ENCODE peak calls at places on chromosome 17, in four cellular contexts. K is stimulated activated CD4-positive, alpha-beta T cell treated with anti-CD3 and anti-CD28 coated beads, Interleukin-2, amount 100 ng/mL, for 24 hours; H is neural crest cell; I is retina. P is an unnamed sample.

GRCh38 chr17:7307686-7308624 is 527 bp downstream of the EIF5A start:
- DNase-seq in K (peak), H (peak), I (no peak), P (no peak)

GRCh38 chr17:71550675-71551074 is 570.1 kb upstream of the SOX9 start:
- DNase-seq in K (no peak), H (no peak), I (no peak), P (no peak)

GRCh38 chr17:15510361-15510760 is 42.9 kb upstream of the CDRT4 start:
- DNase-seq in K (no peak), H (no peak), I (no peak), P (peak)

GRCh38 chr17:37066322-37066905 is 117.7 kb downstream of the AATF start:
- DNase-seq in K (no peak), H (no peak), I (no peak), P (no peak)

GRCh38 chr17:46764335-46764708 is 54.2 kb downstream of the WNT3 start:
- DNase-seq in K (no peak), H (no peak), I (no peak), P (no peak)

GRCh38 chr17:38731526-38732294 is 1.6 kb downstream of the CISD3 start:
- DNase-seq in K (no peak), H (no peak), I (no peak), P (no peak)

GRCh38 chr17:37742762-37743611 is 1.9 kb downstream of the HNF1B start:
- DNase-seq in K (peak), H (no peak), I (peak), P (no peak)

GRCh38 chr17:61279476-61280145 is 120.0 kb upstream of the TBX2 start:
- DNase-seq in K (no peak), H (no peak), I (no peak), P (no peak)

GRCh38 chr17:57045868-57046671 is 39.0 kb upstream of the AKAP1 start:
- DNase-seq in K (peak), H (no peak), I (peak), P (no peak)

GRCh38 chr17:61401280-61402072 is 1.8 kb downstream of the TBX2 start:
- DNase-seq in K (no peak), H (no peak), I (peak), P (peak)

GRCh38 chr17:6135996-6136395 is 65.8 kb downstream of the WSCD1 start:
- DNase-seq in K (no peak), H (no peak), I (no peak), P (no peak)

GRCh38 chr17:27381007-27381501 is 75.2 kb upstream of the KSR1 start:
- DNase-seq in K (peak), H (peak), I (peak), P (peak)